ENCODE peak calls at places on chromosomes 12 and 14, in eight cellular contexts. G is GM18507; O is activated T-cell treated with anti-CD3 and anti-CD28 coated beads, Interleukin-2, amount 50 U/mL, for 72 hours; D is RPMI7951; P is activated T-helper 1 cell treated with anti-CD3 and anti-CD28 coated beads, Interleukin-2, amount 50 U/mL, for 16 hours; A is psoas muscle; I is CD8-positive, alpha-beta memory T cell; L is neural crest cell. Y is an unnamed sample.

GRCh38 chr12:89889051-89889450 is 180.4 kb upstream of the ATP2B1 start:
- DNase-seq in G (no peak), O (no peak), D (peak), P (no peak), A (no peak), I (no peak), L (no peak), Y (no peak)

GRCh38 chr12:94147377-94147990 is 893 bp upstream of the PLXNC1 start:
- DNase-seq in G (no peak), O (no peak), D (no peak), P (no peak), A (no peak), I (no peak), L (no peak), Y (no peak)

GRCh38 chr14:68316078-68316868 is 476.6 kb downstream of the ZFP36L1 start:
- DNase-seq in G (no peak), O (no peak), D (no peak), P (no peak), A (no peak), I (no peak), L (no peak), Y (no peak)

GRCh38 chr12:34295366-34296142 is 273.3 kb downstream of the ALG10 start:
- DNase-seq in G (no peak), O (no peak), D (no peak), P (no peak), A (peak), I (no peak), L (no peak), Y (no peak)

GRCh38 chr14:65975865-65976264 is 510.3 kb upstream of the CCDC196 start:
- DNase-seq in G (no peak), O (no peak), D (no peak), P (no peak), A (no peak), I (no peak), L (no peak), Y (no peak)

GRCh38 chr14:93007225-93007997 is 84.5 kb downstream of the CHGA start:
- DNase-seq in G (no peak), O (no peak), D (peak), P (no peak), A (peak), I (no peak), L (no peak), Y (no peak)

GRCh38 chr12:111284709-111285108 is 84.2 kb downstream of the PHETA1 start:
- DNase-seq in G (no peak), O (no peak), D (no peak), P (no peak), A (no peak), I (no peak), L (no peak), Y (no peak)

GRCh38 chr14:101604935-101605767 is 43.9 kb downstream of the DIO3 start:
- DNase-seq in G (no peak), O (no peak), D (no peak), P (no peak), A (no peak), I (no peak), L (no peak), Y (no peak)

GRCh38 chr12:38669081-38669480 is 236.3 kb downstream of the CPNE8 start:
- DNase-seq in G (no peak), O (no peak), D (no peak), P (no peak), A (no peak), I (no peak), L (no peak), Y (no peak)

GRCh38 chr12:76080729-76081415 is 3.6 kb downstream of the NAP1L1 start:
- DNase-seq in G (no peak), O (peak), D (no peak), P (no peak), A (no peak), I (no peak), L (no peak), Y (peak)

GRCh38 chr12:104410786-104411185 is 46.0 kb upstream of the CHST11 start:
- DNase-seq in G (no peak), O (no peak), D (no peak), P (no peak), A (no peak), I (no peak), L (no peak), Y (no peak)

GRCh38 chr12:111409403-111410228 is 3.9 kb downstream of the SH2B3 start:
- DNase-seq in G (no peak), O (peak), D (peak), P (no peak), A (peak), I (no peak), L (peak), Y (peak)

GRCh38 chr14:73723799-73724621 is 9.8 kb upstream of the PNMA1 start:
- DNase-seq in G (no peak), O (no peak), D (peak), P (no peak), A (peak), I (no peak), L (no peak), Y (no peak)

GRCh38 chr12:50507474-50507838 is 2.7 kb downstream of the DIP2B start:
- DNase-seq in G (no peak), O (no peak), D (no peak), P (no peak), A (no peak), I (no peak), L (no peak), Y (no peak)

GRCh38 chr14:103530831-103531230 is 1.8 kb downstream of the TRMT61A start:
- DNase-seq in G (no peak), O (no peak), D (no peak), P (no peak), A (no peak), I (no peak), L (no peak), Y (no peak)

GRCh38 chr12:49342066-49342913 is 4.4 kb upstream of the DNAJC22 start:
- DNase-seq in G (no peak), O (peak), D (peak), P (peak), A (peak), I (peak), L (peak), Y (peak)

GRCh38 chr14:38127784-38128183 is 79.9 kb upstream of the SSTR1 start:
- DNase-seq in G (no peak), O (no peak), D (no peak), P (no peak), A (no peak), I (no peak), L (no peak), Y (no peak)

GRCh38 chr12:77932216-77932615 is 101.5 kb downstream of the NAV3 start:
- DNase-seq in G (no peak), O (no peak), D (no peak), P (no peak), A (no peak), I (no peak), L (no peak), Y (no peak)

GRCh38 chr12:116053479-116054195 is 223.9 kb downstream of the MED13L start:
- DNase-seq in G (no peak), O (no peak), D (peak), P (no peak), A (peak), I (no peak), L (no peak), Y (no peak)

GRCh38 chr14:80100681-80101080 is 110.6 kb downstream of the DIO2 start:
- DNase-seq in G (no peak), O (no peak), D (no peak), P (no peak), A (no peak), I (no peak), L (no peak), Y (no peak)

GRCh38 chr14:70995671-70996070 is 88.4 kb downstream of the PCNX1 start:
- DNase-seq in G (no peak), O (no peak), D (peak), P (no peak), A (no peak), I (no peak), L (no peak), Y (no peak)

GRCh38 chr14:51849095-51849494 is 11.3 kb upstream of the GNG2 start:
- DNase-seq in G (no peak), O (peak), D (peak), P (no peak), A (no peak), I (no peak), L (no peak), Y (no peak)

Y was measured in SK-N-DZ.